ENCODE peak calls at places on chromosomes 11 and 22, in four cellular contexts. D is astrocyte of the spinal cord, L is sigmoid colon, E is cardiac fibroblast. U is an unnamed sample.

GRCh38 chr11:94543695-94544581 is at the start of gene FUT4:
- DNase-seq in D (peak; percentile 86), L (peak; percentile 93), E (peak; percentile 81), U (peak; percentile 91)

GRCh38 chr11:69312418-69313399 is 18.8 kb downstream of the MYEOV start:
- DNase-seq in D (no peak), L (peak; percentile 62), E (peak; percentile 24), U (no peak)

GRCh38 chr22:46830841-46831240 is 68.4 kb downstream of the TBC1D22A start:
- DNase-seq in D (no peak), L (no peak), E (peak; percentile 23), U (peak; percentile 56)

GRCh38 chr11:43984519-43985385 is 42.3 kb downstream of the C11orf96 start:
- DNase-seq in D (no peak), L (no peak), E (no peak), U (peak; percentile 70)

GRCh38 chr11:12581923-12582322 is 92.3 kb upstream of the TEAD1 start:
- DNase-seq in D (peak; percentile 81), L (no peak), E (peak; percentile 72), U (no peak)

GRCh38 chr11:104668797-104669463 is 229.3 kb downstream of the CASP12 start:
- DNase-seq in D (peak; percentile 91), L (no peak), E (peak; percentile 90), U (no peak)

GRCh38 chr11:75347781-75348613 is 3.5 kb downstream of the ARRB1 start:
- DNase-seq in D (peak; percentile 83), L (peak; percentile 91), E (peak; percentile 90), U (peak; percentile 72)

GRCh38 chr11:74019104-74019738 is 10.3 kb upstream of the UCP3 start:
- DNase-seq in D (no peak), L (no peak), E (no peak), U (peak; percentile 60)

GRCh38 chr22:17883356-17883755 is 109.1 kb upstream of the BID start:
- DNase-seq in D (no peak), L (no peak), E (no peak), U (no peak)

GRCh38 chr11:114163231-114163631 is 103.7 kb downstream of the ZBTB16 start:
- DNase-seq in D (no peak), L (peak; percentile 89), E (peak; percentile 96), U (no peak)

GRCh38 chr22:30566125-30566524 is 8.3 kb downstream of the GAL3ST1 start:
- DNase-seq in D (no peak), L (no peak), E (no peak), U (no peak)

GRCh38 chr11:108863528-108863927 is 198.7 kb downstream of the DDX10 start:
- DNase-seq in D (no peak), L (no peak), E (no peak), U (no peak)

GRCh38 chr11:75667831-75668507 is 869 bp downstream of the MAP6 start:
- DNase-seq in D (peak; percentile 27), L (peak; percentile 79), E (peak; percentile 38), U (no peak)

GRCh38 chr11:78276311-78276710 is 87.6 kb downstream of the USP35 start:
- DNase-seq in D (no peak), L (no peak), E (no peak), U (no peak)

GRCh38 chr11:113384551-113384950 is 3.0 kb upstream of the ANKK1 start:
- DNase-seq in D (peak; percentile 90), L (no peak), E (peak; percentile 96), U (no peak)

GRCh38 chr11:47593492-47593933 is 698 bp downstream of the C1QTNF4 start:
- DNase-seq in D (no peak), L (no peak), E (no peak), U (no peak)

GRCh38 chr11:19474954-19475811 is 234.4 kb upstream of the E2F8 start:
- DNase-seq in D (no peak), L (no peak), E (no peak), U (no peak)

DNA sequence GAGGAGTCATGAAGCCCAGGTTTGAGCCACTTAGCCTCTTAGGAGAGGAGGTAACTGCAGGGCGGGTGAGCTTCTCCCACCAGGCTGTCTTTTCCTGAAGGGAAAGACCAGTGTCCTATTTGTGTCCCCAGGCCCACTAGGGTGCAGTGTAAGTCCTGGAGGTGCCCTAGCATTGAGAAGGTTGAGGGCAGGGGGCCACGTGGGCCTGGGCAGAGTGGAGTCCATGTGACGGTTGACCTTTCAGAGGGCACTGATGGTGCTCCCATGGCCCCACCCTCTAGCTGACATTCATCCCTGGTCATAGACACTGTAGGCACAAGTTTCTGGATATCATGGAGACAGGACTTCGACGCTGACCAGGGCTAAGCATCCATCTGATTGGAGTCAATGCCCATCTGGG is 44.1 kb upstream of the TP53I11 start:
- DNase-seq in D (no peak), L (peak; percentile 29), E (no peak), U (no peak)
- TF ChIP-seq CTCF in D (no peak), L (no peak), E (no peak), U (no peak)

DNA sequence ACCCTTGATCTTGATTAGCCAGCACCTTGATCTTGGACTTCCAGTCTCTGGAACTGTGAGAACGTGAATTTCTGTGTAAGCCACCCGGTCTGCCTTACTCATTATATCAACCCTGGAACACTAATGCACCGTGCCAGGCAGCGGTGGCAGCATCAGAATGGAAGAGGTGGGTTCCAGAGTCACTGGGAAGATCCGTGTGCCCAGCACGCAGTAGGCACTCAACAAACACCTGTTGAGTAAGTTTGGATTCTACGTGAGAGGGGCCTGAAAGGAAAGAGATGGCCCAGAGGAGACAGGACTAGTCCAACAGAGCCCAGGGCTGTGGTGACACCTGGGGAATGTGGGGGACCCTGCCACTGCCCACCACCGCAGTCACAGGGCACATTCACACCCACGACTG is 6.6 kb upstream of the UPK3A start:
- DNase-seq in D (no peak), L (no peak), E (no peak), U (no peak)
- TF ChIP-seq CTCF in D (no peak), L (no peak), E (no peak), U (no peak)

GRCh38 chr11:106152013-106152412 is 74.6 kb downstream of the AASDHPPT start:
- DNase-seq in D (peak; percentile 19), L (no peak), E (peak; percentile 37), U (no peak)
- TF ChIP-seq CTCF in D (no peak), L (no peak), E (no peak), U (no peak)

DNA sequence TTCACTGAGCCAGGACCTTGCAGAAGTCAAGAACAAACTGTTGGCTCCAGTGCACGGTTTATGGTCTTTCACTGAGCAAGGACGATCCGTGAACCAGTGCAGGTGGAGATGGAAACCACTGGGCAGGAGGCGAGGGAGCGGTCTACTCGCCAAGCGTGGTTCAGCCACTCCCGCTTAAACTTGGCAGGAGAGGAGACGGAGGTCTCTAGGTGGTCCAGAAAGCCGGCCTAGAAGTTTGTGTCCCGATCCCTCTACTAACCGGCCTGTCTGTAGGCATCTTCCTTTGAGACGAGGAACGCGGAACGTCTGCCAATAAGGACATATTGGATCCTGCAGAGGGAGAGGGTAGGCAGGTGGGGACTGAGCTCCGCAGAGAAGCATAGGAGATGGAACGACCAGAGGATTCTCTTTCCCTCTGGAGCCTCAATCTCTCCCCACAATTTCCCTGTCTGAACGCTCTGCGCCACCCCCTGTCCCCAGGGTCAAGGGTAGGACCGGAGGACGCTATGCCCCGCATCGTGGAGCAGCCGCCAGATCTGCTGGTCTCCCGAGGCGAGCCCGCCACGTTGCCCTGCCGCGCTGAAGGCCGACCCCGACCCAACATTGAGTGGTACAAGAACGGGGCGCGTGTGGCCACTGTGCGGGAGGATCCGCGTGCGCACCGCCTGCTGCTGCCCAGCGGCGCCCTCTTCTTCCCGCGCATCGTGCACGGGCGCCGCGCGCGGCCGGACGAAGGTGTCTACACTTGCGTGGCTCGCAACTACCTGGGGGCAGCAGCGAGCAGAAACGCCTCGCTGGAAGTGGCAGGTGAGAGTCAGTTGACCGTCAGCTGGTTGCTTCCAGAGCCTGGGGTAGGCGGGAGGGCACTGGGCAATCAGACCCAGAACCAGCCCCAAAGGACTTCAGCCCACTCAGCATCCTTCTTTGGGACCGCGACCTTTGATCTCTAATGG is 3.4 kb downstream of the ROBO3 start:
- DNase-seq in D (no peak), L (peak; percentile 48), E (no peak), U (peak; percentile 64)
- TF ChIP-seq CTCF in D (no peak), L (no peak), E (no peak), U (no peak)

GRCh38 chr11:133832096-133833081 is 12.9 kb downstream of the SPATA19 start:
- DNase-seq in D (no peak), L (no peak), E (no peak), U (peak; percentile 46)

GRCh38 chr11:133829566-133829965 is 15.7 kb downstream of the SPATA19 start:
- DNase-seq in D (no peak), L (no peak), E (no peak), U (peak; percentile 31)

GRCh38 chr11:133833101-133833898 is 12.0 kb downstream of the SPATA19 start:
- DNase-seq in D (no peak), L (no peak), E (no peak), U (peak; percentile 66)

GRCh38 chr11:133828861-133829260 is 16.5 kb downstream of the SPATA19 start:
- DNase-seq in D (no peak), L (no peak), E (no peak), U (peak; percentile 12)

DNA sequence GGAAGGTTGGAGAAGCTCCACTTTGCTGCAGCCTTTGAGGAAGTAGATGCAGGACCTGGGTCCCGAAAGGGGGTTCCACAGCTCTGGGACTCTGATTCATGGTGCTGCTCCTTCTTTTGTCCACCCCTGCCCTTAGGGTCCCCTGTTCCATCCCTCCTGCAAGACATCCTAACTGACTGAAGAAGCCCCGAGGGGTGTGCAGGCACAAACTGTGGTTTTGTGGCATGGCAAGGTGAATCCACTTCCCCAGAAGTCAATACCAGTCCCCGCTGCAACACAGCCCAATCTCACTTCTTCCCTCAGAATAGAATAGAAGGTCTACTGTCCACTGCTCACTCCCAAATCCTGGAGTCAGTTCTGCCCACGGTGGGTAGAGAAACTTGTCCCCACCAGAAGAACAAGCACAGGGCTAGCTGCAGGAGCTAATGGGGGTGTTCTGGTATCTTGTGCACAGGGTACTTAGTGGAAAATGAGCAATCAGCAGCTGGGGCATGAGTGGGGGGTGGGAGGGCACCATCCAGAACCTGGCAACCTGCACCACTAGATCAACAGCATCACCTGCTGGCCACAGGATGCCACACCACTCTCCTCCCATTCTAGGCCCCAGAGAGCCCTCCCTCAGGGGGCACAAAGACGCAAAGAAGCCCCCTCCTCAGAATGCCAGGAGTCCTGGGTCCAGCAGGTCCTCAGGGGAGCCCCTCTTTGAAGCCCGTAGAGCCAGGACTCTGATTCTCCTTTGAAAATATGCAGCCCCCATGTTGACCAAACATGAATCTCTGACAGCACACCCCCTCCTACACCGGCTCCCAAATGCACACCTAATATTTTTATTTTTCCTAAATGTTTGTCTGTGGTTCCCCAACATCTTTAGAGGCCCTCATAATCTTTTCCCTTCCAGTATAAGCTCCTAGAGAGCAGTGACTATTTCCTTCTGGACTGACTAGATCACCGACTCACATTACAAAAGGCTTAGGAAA is 14.1 kb downstream of the SPATA19 start:
- DNase-seq in D (no peak), L (no peak), E (no peak), U (peak; percentile 50)
- TF ChIP-seq CTCF in D (no peak), L (no peak), E (no peak), U (no peak)

U was measured in coronary artery.